ENCODE peak calls at places on chromosomes 11 and 22, in six cellular contexts. Z is effector memory CD4-positive, alpha-beta T cell; F is HL-60; V is heart left ventricle; O is adrenal gland; J is tibial artery. Y is an unnamed sample.

GRCh38 chr22:48567213-48567975 is 1260.3 kb downstream of the BRD1 start:
- DNase-seq in Z (no peak), F (no peak), V (peak), O (no peak), J (no peak), Y (peak)

GRCh38 chr11:96267490-96268010 is 75.4 kb downstream of the MAML2 start:
- DNase-seq in Z (peak), F (no peak), V (no peak), O (no peak), J (no peak), Y (no peak)

GRCh38 chr11:34318111-34319037 is 39.4 kb downstream of the ABTB2 start:
- DNase-seq in Z (no peak), F (no peak), V (no peak), O (no peak), J (no peak), Y (no peak)

GRCh38 chr11:24163146-24163545 is 333.7 kb upstream of the LUZP2 start:
- DNase-seq in Z (no peak), F (no peak), V (no peak), O (no peak), J (no peak), Y (no peak)

GRCh38 chr22:31583861-31584485 is 78.0 kb downstream of the PISD start:
- DNase-seq in Z (no peak), F (no peak), V (no peak), O (no peak), J (no peak), Y (no peak)

GRCh38 chr11:15765530-15765929 is 590.8 kb downstream of the SOX6 start:
- DNase-seq in Z (no peak), F (no peak), V (no peak), O (no peak), J (no peak), Y (no peak)

GRCh38 chr11:92136792-92137191 is 87.8 kb upstream of the FAT3 start:
- DNase-seq in Z (no peak), F (no peak), V (no peak), O (no peak), J (no peak), Y (no peak)

GRCh38 chr11:124207102-124207792 is 24.1 kb downstream of the OR10D3 start:
- DNase-seq in Z (no peak), F (peak), V (no peak), O (no peak), J (no peak), Y (no peak)

GRCh38 chr22:36757608-36758220 is 18.2 kb downstream of the IFT27 start:
- DNase-seq in Z (peak), F (peak), V (peak), O (peak), J (peak), Y (peak)

GRCh38 chr22:26700462-26700861 is 43.1 kb downstream of the MIAT start:
- DNase-seq in Z (no peak), F (no peak), V (no peak), O (no peak), J (no peak), Y (no peak)

GRCh38 chr11:79449040-79449439 is 8.2 kb upstream of the TENM4 start:
- DNase-seq in Z (no peak), F (no peak), V (no peak), O (no peak), J (no peak), Y (no peak)

GRCh38 chr11:111978028-111978771 is 41.1 kb downstream of the DIXDC1 start:
- DNase-seq in Z (no peak), F (no peak), V (peak), O (peak), J (peak), Y (peak)

GRCh38 chr22:42316988-42317387 is 46.5 kb upstream of the TCF20 start:
- DNase-seq in Z (peak), F (no peak), V (no peak), O (no peak), J (no peak), Y (peak)

GRCh38 chr11:126132319-126132718 is 69.7 kb upstream of the CDON start:
- DNase-seq in Z (no peak), F (no peak), V (peak), O (no peak), J (no peak), Y (peak)
- H3K27ac ChIP-seq in Z (no peak), F (no peak), V (no peak), O (no peak), J (no peak), Y (no peak)

DNA sequence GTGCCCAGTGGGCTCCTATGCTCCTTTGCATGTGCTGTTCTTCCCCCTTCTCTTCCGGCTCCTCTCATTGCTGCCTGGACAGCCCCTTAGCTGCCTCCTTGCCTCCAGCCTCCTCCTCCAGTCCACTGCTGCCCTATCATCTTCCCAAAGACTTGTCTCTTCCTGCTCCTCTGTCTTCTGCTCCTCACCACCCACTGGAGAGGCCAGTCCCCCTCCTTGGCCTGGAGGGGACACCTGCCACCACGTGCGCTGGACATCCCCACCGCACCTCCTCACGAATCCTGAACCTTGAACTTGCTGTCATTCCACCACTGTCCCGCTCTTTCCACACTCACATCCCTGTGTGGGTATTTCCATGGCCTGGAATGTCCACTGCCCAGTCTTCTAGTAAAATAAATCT is 49.8 kb downstream of the MICAL2 start:
- DNase-seq in Z (no peak), F (no peak), V (no peak), O (no peak), J (no peak), Y (no peak)
- H3K27ac ChIP-seq in Z (no peak), F (peak), V (peak), O (peak), J (peak), Y (peak)

DNA sequence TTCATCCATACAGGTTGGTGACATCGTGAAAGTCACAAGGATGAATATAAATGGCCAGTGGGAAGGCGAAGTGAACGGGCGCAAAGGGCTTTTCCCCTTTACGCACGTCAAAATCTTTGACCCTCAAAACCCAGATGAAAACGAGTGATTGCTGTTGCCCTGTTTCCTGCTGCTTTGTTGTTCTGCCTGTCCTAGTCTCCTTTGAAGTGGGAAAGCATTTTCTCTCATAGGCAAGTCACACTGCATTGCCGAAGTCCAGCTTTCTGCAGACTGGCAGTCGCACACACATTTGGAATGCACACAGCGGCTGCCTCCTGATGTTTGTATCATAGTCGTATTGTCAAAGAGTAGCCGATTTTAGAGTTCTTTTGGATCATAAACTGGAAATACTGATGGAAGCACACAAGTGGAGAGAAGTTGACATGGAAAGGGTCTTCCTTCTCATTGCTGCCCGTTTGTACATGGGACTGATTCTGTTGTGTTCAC is 17.3 kb upstream of the AIFM3 start:
- DNase-seq in Z (no peak), F (no peak), V (no peak), O (no peak), J (no peak), Y (no peak)
- H3K27ac ChIP-seq in Z (no peak), F (no peak), V (no peak), O (no peak), J (no peak), Y (no peak)

DNA sequence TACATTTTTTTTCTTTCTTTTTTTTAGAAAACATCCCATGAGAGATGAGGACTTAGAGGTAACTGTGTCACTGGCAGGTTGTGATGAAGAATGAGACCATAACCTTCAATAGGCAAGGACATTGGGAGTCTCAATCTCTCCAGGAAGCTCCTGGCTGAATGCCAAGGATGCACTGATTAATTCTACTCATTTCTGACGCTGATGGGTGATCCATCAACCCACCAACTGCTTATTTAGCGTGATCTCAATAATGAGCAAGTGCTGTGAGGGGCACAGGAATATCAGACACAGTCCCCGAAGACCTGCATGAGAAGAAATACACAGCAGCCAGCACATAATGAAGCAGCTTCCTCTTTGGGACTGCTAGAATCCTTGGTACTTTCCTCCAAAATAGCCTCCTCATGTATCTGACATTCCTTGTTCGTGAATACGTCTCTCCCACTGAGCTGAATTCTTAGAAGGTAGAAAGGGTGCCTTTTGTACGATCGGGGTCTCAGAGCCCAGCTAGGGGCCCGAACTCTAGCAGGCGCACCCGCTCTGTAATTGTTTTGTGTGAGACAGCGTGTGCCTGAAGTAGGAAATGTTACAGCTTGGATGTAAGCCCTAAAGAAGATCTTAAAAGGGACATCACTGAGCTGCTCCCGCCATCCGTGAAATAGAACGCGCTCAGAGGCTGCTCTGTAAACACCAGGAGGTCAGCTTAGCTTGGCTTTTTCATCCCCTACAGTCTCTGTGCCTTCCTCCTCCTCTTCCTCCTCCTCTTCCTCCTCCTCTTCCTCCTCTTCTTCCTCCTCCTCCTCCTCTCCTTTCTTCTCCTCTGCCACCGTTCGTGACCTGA is 7.2 kb downstream of the CLMP start:
- DNase-seq in Z (no peak), F (no peak), V (no peak), O (no peak), J (no peak), Y (no peak)
- H3K27ac ChIP-seq in Z (no peak), F (no peak), V (no peak), O (no peak), J (peak), Y (peak)